ENCODE peak calls at places on chromosome 22, in four cellular contexts. One of them, this sample, is unnamed.

GRCh38 chr22:26124991-26125725 is 44.1 kb upstream of the SEZ6L start:
- DNase-seq in RKO: no peak
- DNase-seq in neural crest cell: no peak
- DNase-seq in frontal cortex: no peak
- DNase-seq in this sample: peak; percentile 30

GRCh38 chr22:40237241-40237640 is 59.5 kb downstream of the TNRC6B start:
- DNase-seq in frontal cortex: no peak
- DNase-seq in RKO: no peak
- DNase-seq in neural crest cell: no peak
- DNase-seq in this sample: no peak

GRCh38 chr22:41327124-41327523 is 25.8 kb downstream of the ZC3H7B start:
- DNase-seq in RKO: no peak
- DNase-seq in neural crest cell: no peak
- DNase-seq in frontal cortex: no peak
- DNase-seq in this sample: no peak

GRCh38 chr22:19871023-19871844 is 16.6 kb upstream of the GNB1L start:
- DNase-seq in neural crest cell: no peak
- DNase-seq in frontal cortex: no peak
- DNase-seq in RKO: no peak
- DNase-seq in this sample: no peak

GRCh38 chr22:37627091-37627490 is 12.4 kb upstream of the SH3BP1 start:
- DNase-seq in RKO: no peak
- DNase-seq in neural crest cell: no peak
- DNase-seq in frontal cortex: no peak
- DNase-seq in this sample: no peak

GRCh38 chr22:37241351-37242142 is 2.5 kb downstream of the RAC2 start:
- DNase-seq in neural crest cell: no peak
- DNase-seq in RKO: no peak
- DNase-seq in frontal cortex: no peak
- DNase-seq in this sample: no peak

GRCh38 chr22:32591620-32592019 is 117.0 kb downstream of the FBXO7 start:
- DNase-seq in neural crest cell: no peak
- DNase-seq in frontal cortex: no peak
- DNase-seq in RKO: no peak
- DNase-seq in this sample: no peak

GRCh38 chr22:38413085-38414008 is 41.7 kb downstream of the KCNJ4 start:
- DNase-seq in neural crest cell: no peak
- DNase-seq in RKO: no peak
- DNase-seq in frontal cortex: no peak
- DNase-seq in this sample: no peak

GRCh38 chr22:23574371-23574811 is 5.7 kb downstream of the IGLL1 start:
- DNase-seq in frontal cortex: no peak
- DNase-seq in neural crest cell: no peak
- DNase-seq in RKO: no peak
- DNase-seq in this sample: no peak

GRCh38 chr22:46453006-46453828 is 84.2 kb downstream of the CELSR1 start:
- DNase-seq in neural crest cell: peak; percentile 42
- DNase-seq in RKO: no peak
- DNase-seq in frontal cortex: no peak
- DNase-seq in this sample: no peak

GRCh38 chr22:44659140-44659539 is 42.9 kb upstream of the PRR5 start:
- DNase-seq in neural crest cell: no peak
- DNase-seq in frontal cortex: no peak
- DNase-seq in RKO: no peak
- DNase-seq in this sample: no peak

GRCh38 chr22:35783943-35784614 is 66.4 kb downstream of the APOL5 start:
- DNase-seq in frontal cortex: no peak
- DNase-seq in RKO: no peak
- DNase-seq in neural crest cell: no peak
- DNase-seq in this sample: no peak

GRCh38 chr22:29113329-29113728 is 40.5 kb downstream of the KREMEN1 start:
- DNase-seq in RKO: no peak
- DNase-seq in neural crest cell: no peak
- DNase-seq in frontal cortex: no peak
- DNase-seq in this sample: no peak

GRCh38 chr22:47591709-47592108 is 829.3 kb downstream of the TBC1D22A start:
- DNase-seq in frontal cortex: no peak
- DNase-seq in neural crest cell: no peak
- DNase-seq in RKO: no peak
- DNase-seq in this sample: no peak

GRCh38 chr22:26842103-26842502 is 184.7 kb downstream of the MIAT start:
- DNase-seq in neural crest cell: no peak
- DNase-seq in frontal cortex: no peak
- DNase-seq in RKO: no peak
- DNase-seq in this sample: no peak

GRCh38 chr22:46024136-46024840 is 47.3 kb upstream of the WNT7B start:
- DNase-seq in RKO: no peak
- DNase-seq in neural crest cell: no peak
- DNase-seq in frontal cortex: no peak
- DNase-seq in this sample: no peak

GRCh38 chr22:41481131-41481830 is 12.4 kb downstream of the ACO2 start:
- DNase-seq in neural crest cell: no peak
- DNase-seq in frontal cortex: no peak
- DNase-seq in RKO: no peak
- DNase-seq in this sample: no peak

GRCh38 chr22:26671317-26672059 is 14.1 kb downstream of the MIAT start:
- DNase-seq in RKO: no peak
- DNase-seq in frontal cortex: no peak
- DNase-seq in neural crest cell: no peak
- DNase-seq in this sample: no peak

GRCh38 chr22:22210889-22211833 is 33.4 kb upstream of the VPREB1 start:
- DNase-seq in neural crest cell: no peak
- DNase-seq in frontal cortex: no peak
- DNase-seq in RKO: no peak
- DNase-seq in this sample: no peak

GRCh38 chr22:31857247-31857646 is 87.1 kb upstream of the YWHAH start:
- DNase-seq in RKO: no peak
- DNase-seq in neural crest cell: no peak
- DNase-seq in frontal cortex: no peak
- DNase-seq in this sample: no peak

GRCh38 chr22:29310065-29310862 is 3.8 kb downstream of the GAS2L1 start:
- DNase-seq in neural crest cell: no peak
- DNase-seq in RKO: no peak
- DNase-seq in frontal cortex: no peak
- DNase-seq in this sample: no peak

GRCh38 chr22:47172771-47173534 is 410.5 kb downstream of the TBC1D22A start:
- DNase-seq in neural crest cell: no peak
- DNase-seq in RKO: no peak
- DNase-seq in frontal cortex: no peak
- DNase-seq in this sample: no peak

GRCh38 chr22:19986011-19986409 is 30.6 kb downstream of the ARVCF start:
- DNase-seq in frontal cortex: no peak
- DNase-seq in neural crest cell: no peak
- DNase-seq in RKO: no peak
- DNase-seq in this sample: no peak

GRCh38 chr22:24270556-24271405 is at the start of gene SPECC1L:
- DNase-seq in neural crest cell: peak; percentile 91
- DNase-seq in frontal cortex: peak; percentile 96
- DNase-seq in RKO: peak; percentile 92
- DNase-seq in this sample: peak; percentile 74

GRCh38 chr22:31637375-31637937 is 24.6 kb downstream of the PISD start:
- DNase-seq in RKO: no peak
- DNase-seq in frontal cortex: no peak
- DNase-seq in neural crest cell: no peak
- DNase-seq in this sample: no peak

GRCh38 chr22:44395116-44396005 is 82.6 kb upstream of the SHISAL1 start:
- DNase-seq in neural crest cell: no peak
- DNase-seq in frontal cortex: no peak
- DNase-seq in RKO: no peak
- DNase-seq in this sample: no peak

GRCh38 chr22:48670317-48670716 is 1157.4 kb downstream of the BRD1 start:
- DNase-seq in frontal cortex: no peak
- DNase-seq in RKO: no peak
- DNase-seq in neural crest cell: no peak
- DNase-seq in this sample: no peak

GRCh38 chr22:19823638-19824196 is 31.0 kb downstream of the GNB1L start:
- DNase-seq in frontal cortex: no peak
- DNase-seq in neural crest cell: no peak
- DNase-seq in RKO: no peak
- DNase-seq in this sample: no peak

GRCh38 chr22:48743601-48744282 is 1083.9 kb downstream of the BRD1 start:
- DNase-seq in neural crest cell: no peak
- DNase-seq in frontal cortex: no peak
- DNase-seq in RKO: no peak
- DNase-seq in this sample: no peak

GRCh38 chr22:46830001-46830715 is 67.7 kb downstream of the TBC1D22A start:
- DNase-seq in frontal cortex: no peak
- DNase-seq in neural crest cell: no peak
- DNase-seq in RKO: no peak
- DNase-seq in this sample: no peak

GRCh38 chr22:50206599-50206998 is 5.8 kb downstream of the SELENOO start:
- DNase-seq in frontal cortex: no peak
- DNase-seq in RKO: no peak
- DNase-seq in neural crest cell: peak; percentile 42
- DNase-seq in this sample: no peak

GRCh38 chr22:35812600-35812999 is 94.9 kb downstream of the APOL5 start:
- DNase-seq in neural crest cell: no peak
- DNase-seq in RKO: no peak
- DNase-seq in frontal cortex: no peak
- DNase-seq in this sample: no peak

GRCh38 chr22:37599161-37599560 is 9.5 kb upstream of the GGA1 start:
- DNase-seq in RKO: no peak
- DNase-seq in neural crest cell: no peak
- DNase-seq in frontal cortex: no peak
- DNase-seq in this sample: no peak

GRCh38 chr22:37769056-37769455 is 38.7 kb upstream of the GCAT start:
- DNase-seq in neural crest cell: no peak
- DNase-seq in frontal cortex: no peak
- DNase-seq in RKO: no peak
- DNase-seq in this sample: no peak

GRCh38 chr22:38754247-38755154 is 1.3 kb downstream of the SUN2 start:
- DNase-seq in RKO: peak; percentile 24
- DNase-seq in frontal cortex: peak; percentile 62
- DNase-seq in neural crest cell: no peak
- DNase-seq in this sample: no peak

GRCh38 chr22:37028692-37029674 is 9.4 kb downstream of the MPST start:
- DNase-seq in frontal cortex: no peak
- DNase-seq in neural crest cell: no peak
- DNase-seq in RKO: no peak
- DNase-seq in this sample: no peak

GRCh38 chr22:40818192-40818746 is 877 bp downstream of the SLC25A17 start:
- DNase-seq in frontal cortex: no peak
- DNase-seq in RKO: no peak
- DNase-seq in neural crest cell: no peak
- DNase-seq in this sample: no peak

GRCh38 chr22:21951931-21952465 is 650 bp downstream of the PPM1F start:
- DNase-seq in neural crest cell: peak; percentile 32
- DNase-seq in RKO: peak; percentile 56
- DNase-seq in frontal cortex: no peak
- DNase-seq in this sample: no peak

This sample was measured in D721Med.